ENCODE peak calls at places on chromosomes 4 and X, in six cellular contexts. V is colonic mucosa, L is tibial artery, A is body of pancreas, E is transverse colon, I is pancreas. X is an unnamed sample.

GRCh38 chr4:76658231-76659102 is 223.4 kb downstream of the SHROOM3 start:
- DNase-seq in V (no peak), L (no peak), A (no peak), E (no peak), I (no peak), X (no peak)

GRCh38 chr4:27218013-27218412 is 357.4 kb downstream of the STIM2 start:
- DNase-seq in V (no peak), L (no peak), A (no peak), E (no peak), I (no peak), X (no peak)

GRCh38 chr4:122798101-122798500 is 28.5 kb upstream of the FGF2 start:
- DNase-seq in V (peak; percentile 30), L (no peak), A (no peak), E (no peak), I (no peak), X (no peak)

GRCh38 chr4:108396900-108397299 is 223.5 kb upstream of the RPL34 start:
- DNase-seq in V (no peak), L (no peak), A (no peak), E (no peak), I (no peak), X (no peak)

GRCh38 chr4:158810487-158811215 is 41.8 kb downstream of the FNIP2 start:
- DNase-seq in V (peak; percentile 72), L (peak; percentile 91), A (peak; percentile 69), E (peak; percentile 76), I (no peak), X (peak; percentile 41)

GRCh38 chrX:153485396-153486080 is 9.2 kb upstream of the BGN start:
- DNase-seq in V (no peak), L (no peak), A (no peak), E (no peak), I (no peak), X (no peak)

GRCh38 chr4:131063878-131064277 is 1967.9 kb downstream of the C4orf33 start:
- DNase-seq in V (no peak), L (no peak), A (no peak), E (no peak), I (peak; percentile 12), X (no peak)

GRCh38 chr4:153181293-153182080 is 22.8 kb upstream of the TRIM2 start:
- DNase-seq in V (no peak), L (no peak), A (no peak), E (no peak), I (no peak), X (no peak)

GRCh38 chrX:17459596-17459995 is 84.6 kb downstream of the NHS start:
- DNase-seq in V (no peak), L (no peak), A (no peak), E (no peak), I (no peak), X (no peak)

GRCh38 chr4:105637409-105638258 is 70.9 kb downstream of the INTS12 start:
- DNase-seq in V (peak; percentile 70), L (peak; percentile 80), A (peak; percentile 69), E (peak; percentile 83), I (peak; percentile 40), X (peak; percentile 82)

GRCh38 chr4:140150636-140150885 is 3.4 kb downstream of the MAML3 start:
- DNase-seq in V (peak; percentile 91), L (no peak), A (no peak), E (peak; percentile 88), I (no peak), X (peak; percentile 89)

DNA sequence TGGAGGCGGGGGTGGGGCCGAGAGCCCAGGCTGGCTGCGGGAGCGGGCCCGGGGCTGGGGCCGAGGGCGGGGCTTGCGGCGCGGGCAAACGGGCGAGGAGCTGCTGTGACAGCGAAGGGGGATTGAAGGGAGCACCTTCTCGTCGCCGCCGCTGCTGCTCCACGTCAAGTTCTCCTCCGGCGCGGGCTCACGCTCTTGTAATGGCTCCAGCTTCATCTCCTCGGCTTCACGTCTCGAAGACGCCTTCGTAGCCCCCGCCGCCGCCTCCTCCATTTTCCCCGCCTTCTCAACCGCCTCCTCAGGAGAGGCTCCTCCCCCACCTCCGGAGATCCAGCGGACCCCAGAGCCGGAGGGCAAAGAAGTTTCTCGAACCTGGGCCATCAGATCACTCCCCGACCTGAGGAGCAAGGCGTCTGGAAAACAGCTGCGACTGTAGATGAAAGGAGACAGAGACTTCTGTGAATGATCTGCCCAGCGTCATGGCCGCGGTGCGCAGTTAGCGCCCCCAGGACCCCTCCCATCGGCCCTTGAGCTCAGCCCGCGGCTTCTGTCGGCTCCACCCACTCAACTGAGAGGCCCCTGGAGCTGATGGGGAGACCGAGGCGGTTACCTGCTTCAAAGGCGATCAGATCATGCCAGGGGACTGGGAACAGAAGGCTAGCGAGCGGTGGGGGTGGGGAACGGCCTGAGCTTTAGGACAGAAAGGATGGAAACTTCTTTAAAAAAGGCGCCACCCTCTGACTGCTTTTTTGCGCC is 911 bp downstream of the USP51 start:
- DNase-seq in V (peak; percentile 60), L (peak; percentile 88), A (peak; percentile 60), E (peak; percentile 60), I (peak; percentile 77), X (peak; percentile 47)
- H3K27ac ChIP-seq in V (peak overlapping the region; percentile 74), L (peak overlapping the region; percentile 92), A (peak overlapping the region; percentile 81), E (peak overlapping the region; percentile 89), I (peak overlapping the region; percentile 84), X (peak overlapping the region; percentile 73)

GRCh38 chrX:53571494-53571893 is 115.0 kb downstream of the HUWE1 start:
- DNase-seq in V (no peak), L (no peak), A (no peak), E (no peak), I (no peak), X (no peak)
- H3K9me3 ChIP-seq in V (no peaks in the 10 kb centered on the region), L (no peaks in the 10 kb centered on the region), A (no peaks in the 10 kb centered on the region), E (no peaks in the 10 kb centered on the region), I (no peaks in the 10 kb centered on the region), X (no peaks in the 10 kb centered on the region)

GRCh38 chrX:54442790-54443189 is 2.6 kb downstream of the TSR2 start:
- DNase-seq in V (no peak), L (no peak), A (no peak), E (no peak), I (no peak), X (no peak)

GRCh38 chrX:54446084-54446483 is 5.9 kb downstream of the TSR2 start:
- DNase-seq in V (no peak), L (no peak), A (no peak), E (no peak), I (peak; percentile 58), X (no peak)

GRCh38 chrX:54444752-54445151 is 4.5 kb downstream of the TSR2 start:
- DNase-seq in V (no peak), L (no peak), A (no peak), E (no peak), I (no peak), X (no peak)

GRCh38 chrX:54435121-54435520 is 5.1 kb upstream of the TSR2 start:
- DNase-seq in V (no peak), L (no peak), A (no peak), E (no peak), I (no peak), X (no peak)

DNA sequence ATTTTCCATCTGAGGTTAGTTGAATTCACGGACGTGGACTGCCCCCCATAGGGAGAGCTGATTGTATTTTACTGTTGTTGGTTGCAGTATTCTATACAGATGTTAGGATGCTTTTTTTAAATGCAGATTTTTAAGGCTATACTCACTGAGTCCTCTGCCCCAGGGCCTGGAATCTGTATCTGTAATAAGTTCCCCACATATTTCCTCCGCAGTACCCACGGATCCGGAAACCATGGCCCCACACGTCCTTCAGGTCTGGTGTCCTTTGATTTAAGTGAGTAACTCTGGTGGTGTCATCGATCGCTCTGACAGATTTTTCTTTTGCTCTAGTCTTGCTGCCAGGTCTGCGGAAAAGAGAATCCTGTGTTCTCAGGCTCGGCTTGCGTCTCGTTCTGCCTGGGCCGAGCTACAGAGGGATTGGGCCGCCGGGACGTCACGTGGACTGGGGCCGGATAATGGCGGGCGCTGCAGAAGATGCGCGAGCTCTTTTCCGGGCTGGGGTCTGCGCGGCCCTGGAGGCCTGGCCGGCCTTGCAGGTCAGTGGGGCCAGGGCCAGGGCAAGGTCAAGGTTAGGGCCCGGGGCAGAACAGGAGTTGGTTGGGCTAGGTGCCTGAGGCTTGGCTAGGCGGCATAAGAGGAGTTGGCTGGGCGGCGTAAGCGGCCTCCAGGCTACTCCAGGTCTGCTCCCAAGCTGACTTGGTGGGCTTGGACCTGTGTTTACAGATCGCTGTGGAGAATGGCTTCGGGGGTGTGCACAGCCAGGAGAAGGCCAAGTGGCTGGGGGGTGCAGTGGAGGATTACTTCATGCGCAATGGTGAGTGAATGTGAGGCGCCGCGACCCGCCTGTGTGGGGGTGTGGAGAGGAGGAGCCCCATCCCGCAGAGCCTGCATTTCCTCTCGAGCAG is at the start of gene TSR2:
- DNase-seq in V (peak; percentile 81), L (peak; percentile 87), A (peak; percentile 81), E (peak; percentile 83), I (peak; percentile 89), X (peak; percentile 78)
- TF ChIP-seq CTCF in V (no peak), L (no peak), A (peak; percentile 36), E (no peak), I (no peak), X (peak; percentile 6)

GRCh38 chrX:132481449-132481848 is 7.4 kb downstream of the MBNL3 start:
- DNase-seq in V (no peak), L (no peak), A (no peak), E (no peak), I (no peak), X (no peak)

GRCh38 chrX:132480581-132481203 is 8.1 kb downstream of the MBNL3 start:
- DNase-seq in V (peak; percentile 69), L (no peak), A (peak; percentile 34), E (peak; percentile 64), I (no peak), X (peak; percentile 29)

GRCh38 chrX:132483523-132483922 is 5.3 kb downstream of the MBNL3 start:
- DNase-seq in V (no peak), L (no peak), A (no peak), E (no peak), I (no peak), X (no peak)

GRCh38 chrX:132482632-132483031 is 6.2 kb downstream of the MBNL3 start:
- DNase-seq in V (no peak), L (no peak), A (no peak), E (no peak), I (no peak), X (no peak)

DNA sequence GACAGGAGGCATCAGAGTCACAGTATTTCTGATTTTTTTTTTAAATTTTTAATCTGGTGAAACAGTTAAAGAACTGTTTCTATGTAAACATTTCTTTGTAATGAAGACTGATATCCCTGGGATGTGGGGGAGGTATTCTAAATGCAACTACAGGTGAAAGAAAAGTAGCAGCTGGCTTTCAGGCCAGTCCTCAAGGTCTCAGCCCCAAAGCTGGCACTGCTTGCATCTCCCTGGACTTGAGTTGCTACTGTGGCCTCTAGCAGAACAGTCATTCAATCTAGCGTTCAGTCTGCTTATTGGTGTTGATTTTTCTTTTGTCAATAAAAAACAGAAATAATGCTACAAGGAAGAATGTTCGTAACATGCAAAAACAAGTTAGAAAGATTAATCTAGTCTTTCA is 4.9 kb downstream of the MBNL3 start:
- DNase-seq in V (no peak), L (no peak), A (peak; percentile 56), E (no peak), I (no peak), X (no peak)
- H3K27ac ChIP-seq in V (no peak overlapping the region), L (no peak overlapping the region), A (peak overlapping the region; percentile 28), E (no peak overlapping the region), I (peak overlapping the region; percentile 0), X (no peak overlapping the region)

GRCh38 chrX:55484948-55485347 is 4.7 kb downstream of the USP51 start:
- DNase-seq in V (no peak), L (no peak), A (no peak), E (no peak), I (no peak), X (no peak)
- H3K9me3 ChIP-seq in V (no peaks in the 10 kb centered on the region), L (no peaks in the 10 kb centered on the region), A (no peaks in the 10 kb centered on the region), E (no peaks in the 10 kb centered on the region), I (no peaks in the 10 kb centered on the region), X (no peaks in the 10 kb centered on the region)

GRCh38 chrX:15493118-15494082 is at the start of gene PIR:
- DNase-seq in V (peak; percentile 88), L (peak; percentile 92), A (peak; percentile 89), E (peak; percentile 91), I (peak; percentile 94), X (peak; percentile 87)
- TF ChIP-seq CTCF in V (no peak), L (peak; percentile 18), A (peak; percentile 47), E (peak; percentile 16), I (no peak), X (no peak)